ENCODE peak calls at places on chromosomes 3 and 15, in nine cellular contexts. F, V, C, I, N, W, R, P and Z are unnamed samples.

GRCh38 chr3:12752803-12753202 is 6.3 kb downstream of the TMEM40 start:
- DNase-seq in F (no peak), V (no peak), C (no peak), I (no peak), N (no peak), W (no peak), R (no peak), P (no peak), Z (no peak)

GRCh38 chr3:51683566-51683965 is 12.5 kb downstream of the TEX264 start:
- DNase-seq in F (no peak), V (no peak), C (no peak), I (no peak), N (no peak), W (no peak), R (no peak), P (no peak), Z (peak)

GRCh38 chr15:70447927-70448698 is 315.2 kb downstream of the UACA start:
- DNase-seq in F (peak), V (peak), C (no peak), I (no peak), N (peak), W (no peak), R (no peak), P (peak), Z (peak)

GRCh38 chr15:52112203-52112750 is 298 bp downstream of the BCL2L10 start:
- DNase-seq in F (peak), V (peak), C (no peak), I (no peak), N (no peak), W (peak), R (no peak), P (peak), Z (no peak)

GRCh38 chr3:24495334-24495994 is 814 bp upstream of the THRB start:
- DNase-seq in F (peak), V (no peak), C (no peak), I (no peak), N (no peak), W (peak), R (peak), P (no peak), Z (no peak)

GRCh38 chr3:145519598-145520078 is 641.3 kb downstream of the PLOD2 start:
- DNase-seq in F (no peak), V (no peak), C (no peak), I (no peak), N (no peak), W (no peak), R (no peak), P (no peak), Z (no peak)

GRCh38 chr15:89492111-89492641 is 4.2 kb downstream of the RHCG start:
- DNase-seq in F (no peak), V (no peak), C (no peak), I (no peak), N (no peak), W (no peak), R (no peak), P (no peak), Z (peak)

GRCh38 chr3:197125601-197126000 is 96.0 kb upstream of the MELTF start:
- DNase-seq in F (no peak), V (no peak), C (peak), I (no peak), N (no peak), W (peak), R (no peak), P (no peak), Z (no peak)

GRCh38 chr3:188303286-188303799 is 149.4 kb downstream of the LPP start:
- DNase-seq in F (no peak), V (no peak), C (no peak), I (no peak), N (no peak), W (no peak), R (no peak), P (no peak), Z (no peak)